ENCODE peak calls at places on chromosomes 5 and 9, in nine cellular contexts. G is activated CD8-positive, alpha-beta T cell treated with anti-CD3 and anti-CD28 coated beads for 36 hours; Q is NCI-H1694; U is stimulated activated naive CD4-positive, alpha-beta T cell; J is ureter; O is fibroblast of the aortic adventitia; A is G401; B is T-helper 9 cell; T is osteocyte. M is an unnamed sample.

GRCh38 chr5:155726267-155726666 is 600.7 kb upstream of the SGCD start:
- DNase-seq in A (no peak), U (no peak), Q (no peak), B (no peak), G (peak; percentile 10), T (no peak), J (no peak), O (no peak), M (no peak)

GRCh38 chr9:134559013-134559412 is 82.6 kb upstream of the COL5A1 start:
- DNase-seq in G (no peak), A (no peak), Q (no peak), O (no peak), U (no peak), J (peak; percentile 5), T (no peak), B (no peak), M (no peak)

GRCh38 chr9:18632624-18633407 is 158.9 kb downstream of the ADAMTSL1 start:
- DNase-seq in B (no peak), O (peak; percentile 94), Q (no peak), T (no peak), J (no peak), U (no peak), G (no peak), A (no peak), M (no peak)

GRCh38 chr5:26582350-26583040 is 455.9 kb downstream of the CDH9 start:
- DNase-seq in T (no peak), J (no peak), O (no peak), U (no peak), A (no peak), Q (no peak), B (no peak), G (no peak), M (no peak)

GRCh38 chr5:172076783-172077244 is 70.4 kb upstream of the FBXW11 start:
- DNase-seq in O (peak; percentile 30), J (no peak), T (no peak), A (peak; percentile 49), U (no peak), Q (no peak), G (no peak), B (no peak), M (no peak)

GRCh38 chr9:108271646-108272349 is 584.0 kb downstream of the ACTL7B start:
- DNase-seq in O (peak; percentile 77), B (no peak), J (no peak), G (no peak), Q (peak; percentile 72), T (no peak), A (no peak), U (no peak), M (no peak)

GRCh38 chr5:103086547-103086946 is 33.4 kb downstream of the GIN1 start:
- DNase-seq in Q (no peak), A (no peak), U (no peak), O (no peak), J (no peak), T (no peak), B (no peak), G (no peak), M (no peak)

GRCh38 chr9:99184073-99184426 is 37.7 kb downstream of the ALG2 start:
- DNase-seq in J (no peak), A (no peak), G (no peak), Q (no peak), O (no peak), T (no peak), U (no peak), B (no peak), M (no peak)

GRCh38 chr5:159641371-159642039 is 274.8 kb upstream of the ADRA1B start:
- DNase-seq in Q (no peak), O (no peak), U (no peak), A (no peak), J (no peak), T (no peak), G (no peak), B (no peak), M (no peak)

GRCh38 chr9:80041821-80042220 is 470.1 kb downstream of the TLE4 start:
- DNase-seq in G (no peak), A (no peak), Q (no peak), T (no peak), U (no peak), J (no peak), B (no peak), O (no peak), M (no peak)

GRCh38 chr5:176888865-176889165 is 10.3 kb downstream of the HK3 start:
- DNase-seq in Q (no peak), A (no peak), J (no peak), O (no peak), B (no peak), G (no peak), T (no peak), U (no peak), M (no peak)

GRCh38 chr9:133088146-133088750 is 26.5 kb downstream of the CEL start:
- DNase-seq in A (no peak), U (no peak), Q (no peak), B (no peak), O (no peak), J (no peak), G (no peak), T (no peak), M (no peak)

GRCh38 chr5:96434201-96434645 is 1.2 kb upstream of the PCSK1 start:
- DNase-seq in U (no peak), G (peak; percentile 75), A (peak; percentile 14), T (no peak), O (peak; percentile 76), Q (no peak), J (peak; percentile 45), B (peak; percentile 16), M (peak; percentile 5)

GRCh38 chr9:9819886-9820285 is 792.9 kb downstream of the PTPRD start:
- DNase-seq in O (no peak), J (no peak), U (no peak), G (no peak), B (no peak), T (no peak), Q (no peak), A (no peak), M (no peak)

GRCh38 chr9:76374702-76375543 is 19.3 kb downstream of the RFK start:
- DNase-seq in O (peak; percentile 94), B (no peak), G (no peak), Q (no peak), J (peak; percentile 77), A (no peak), U (no peak), T (no peak), M (no peak)

GRCh38 chr5:174549254-174549653 is 175.1 kb upstream of the MSX2 start:
- DNase-seq in A (no peak), O (peak; percentile 55), Q (no peak), B (no peak), U (no peak), J (no peak), T (no peak), G (no peak), M (no peak)

GRCh38 chr5:9015250-9015936 is 530.5 kb downstream of the SEMA5A start:
- DNase-seq in G (no peak), B (no peak), A (no peak), Q (no peak), U (no peak), T (no peak), J (no peak), O (no peak), M (no peak)

GRCh38 chr9:71072587-71072986 is 48.8 kb downstream of the TRPM3 start:
- DNase-seq in U (no peak), J (no peak), Q (no peak), B (no peak), O (no peak), T (no peak), G (no peak), A (no peak), M (no peak)

GRCh38 chr5:147949711-147950573 is 43.6 kb upstream of the C5orf46 start:
- DNase-seq in Q (peak; percentile 16), B (no peak), T (no peak), O (peak; percentile 63), U (no peak), G (no peak), J (no peak), A (peak; percentile 48), M (no peak)

GRCh38 chr5:177447611-177448243 is 1.1 kb downstream of the PRR7 start:
- DNase-seq in O (peak; percentile 74), B (no peak), T (no peak), Q (no peak), A (peak; percentile 36), G (peak; percentile 59), J (no peak), U (no peak), M (peak; percentile 94)

GRCh38 chr5:17089001-17089400 is 128.4 kb upstream of the BASP1 start:
- DNase-seq in Q (no peak), T (no peak), J (no peak), A (no peak), G (no peak), O (no peak), B (no peak), U (no peak), M (no peak)

GRCh38 chr9:113622600-113623400 is 159.3 kb downstream of the RGS3 start:
- DNase-seq in Q (no peak), B (no peak), J (no peak), O (peak; percentile 82), U (no peak), G (peak; percentile 89), T (peak; percentile 90), A (peak; percentile 62), M (no peak)

GRCh38 chr9:98074119-98074990 is 17.8 kb downstream of the NANS start:
- DNase-seq in U (peak; percentile 47), G (peak; percentile 72), J (peak; percentile 70), T (peak; percentile 89), O (peak; percentile 65), B (peak; percentile 66), A (peak; percentile 71), Q (peak; percentile 39), M (peak; percentile 34)

GRCh38 chr5:163489055-163489744 is 16.2 kb upstream of the MAT2B start:
- DNase-seq in G (peak; percentile 18), B (no peak), Q (no peak), U (no peak), J (no peak), O (peak; percentile 16), T (no peak), A (no peak), M (no peak)